ENCODE peak calls at places on chromosomes 1 and 21, in nine cellular contexts. A, K, C, D, T, B, Y, X and G are unnamed samples.

GRCh38 chr1:218351617-218352438 is 6.7 kb downstream of the TGFB2 start:
- DNase-seq in A (peak), K (no peak), C (peak), D (peak), T (no peak), B (peak), Y (peak), X (no peak), G (no peak)

GRCh38 chr1:42844592-42845140 is 1.7 kb upstream of the ZNF691 start:
- DNase-seq in A (peak), K (no peak), C (no peak), D (no peak), T (no peak), B (no peak), Y (no peak), X (no peak), G (no peak)

GRCh38 chr1:40710581-40711315 is 19.2 kb downstream of the NFYC start:
- DNase-seq in A (no peak), K (no peak), C (peak), D (no peak), T (no peak), B (no peak), Y (no peak), X (no peak), G (no peak)

GRCh38 chr21:39048574-39048973 is 134.7 kb downstream of the PSMG1 start:
- DNase-seq in A (peak), K (no peak), C (no peak), D (no peak), T (no peak), B (no peak), Y (no peak), X (no peak), G (no peak)

GRCh38 chr1:46595127-46595526 is 8.9 kb downstream of the MKNK1 start:
- DNase-seq in A (no peak), K (no peak), C (peak), D (no peak), T (no peak), B (no peak), Y (no peak), X (no peak), G (no peak)

GRCh38 chr1:208107817-208108608 is 136.2 kb downstream of the PLXNA2 start:
- DNase-seq in A (peak), K (no peak), C (no peak), D (no peak), T (no peak), B (no peak), Y (no peak), X (no peak), G (no peak)

GRCh38 chr1:110310300-110310699 is 28.9 kb upstream of the RBM15 start:
- DNase-seq in A (no peak), K (no peak), C (peak), D (no peak), T (no peak), B (no peak), Y (no peak), X (no peak), G (no peak)

GRCh38 chr1:156200062-156200461 is 6.2 kb downstream of the SLC25A44 start:
- DNase-seq in A (no peak), K (no peak), C (no peak), D (no peak), T (no peak), B (no peak), Y (no peak), X (no peak), G (no peak)

GRCh38 chr1:17465186-17465585 is 25.7 kb upstream of the RCC2 start:
- DNase-seq in A (no peak), K (no peak), C (no peak), D (no peak), T (no peak), B (no peak), Y (no peak), X (no peak), G (no peak)